ENCODE peak calls at places on chromosomes 12 and 14, in ten cellular contexts. U, S, L, N, M, O, C, G, A and T are unnamed samples.

GRCh38 chr14:104111301-104112112 is 26.0 kb downstream of the ASPG start:
- DNase-seq in U (no peak), S (no peak), L (no peak), N (peak; percentile 28), M (no peak), O (no peak), C (no peak), G (no peak), A (no peak), T (no peak)

GRCh38 chr12:128486951-128487350 is 220.0 kb downstream of the TMEM132C start:
- DNase-seq in U (no peak), S (no peak), L (no peak), N (no peak), M (no peak), O (no peak), C (no peak), G (no peak), A (no peak), T (no peak)

GRCh38 chr12:104012331-104012730 is 37.7 kb downstream of the GLT8D2 start:
- DNase-seq in U (no peak), S (no peak), L (no peak), N (no peak), M (no peak), O (no peak), C (no peak), G (no peak), A (no peak), T (no peak)

GRCh38 chr12:53492830-53493609 is 6.2 kb downstream of the MAP3K12 start:
- DNase-seq in U (peak; percentile 98), S (peak; percentile 76), L (no peak), N (peak; percentile 93), M (peak; percentile 84), O (peak; percentile 92), C (peak; percentile 96), G (peak; percentile 78), A (peak; percentile 75), T (peak; percentile 53)

GRCh38 chr14:103542545-103543088 is 13.6 kb downstream of the TRMT61A start:
- DNase-seq in U (peak; percentile 61), S (no peak), L (no peak), N (peak; percentile 66), M (no peak), O (no peak), C (no peak), G (no peak), A (no peak), T (no peak)

GRCh38 chr12:95671265-95671664 is 119.3 kb downstream of the NTN4 start:
- DNase-seq in U (no peak), S (no peak), L (no peak), N (no peak), M (no peak), O (no peak), C (no peak), G (no peak), A (no peak), T (no peak)

GRCh38 chr12:27711312-27711682 is 665 bp downstream of the MRPS35 start:
- DNase-seq in U (no peak), S (peak; percentile 16), L (no peak), N (no peak), M (peak; percentile 5), O (no peak), C (peak; percentile 5), G (no peak), A (peak; percentile 37), T (no peak)

GRCh38 chr14:71478542-71478941 is 453.7 kb upstream of the RGS6 start:
- DNase-seq in U (no peak), S (no peak), L (peak; percentile 41), N (no peak), M (peak; percentile 70), O (no peak), C (no peak), G (peak; percentile 66), A (no peak), T (no peak)

GRCh38 chr12:49707812-49708147 is 575 bp upstream of the FMNL3 start:
- DNase-seq in U (no peak), S (no peak), L (no peak), N (no peak), M (no peak), O (no peak), C (no peak), G (no peak), A (no peak), T (no peak)

GRCh38 chr12:58496411-58496810 is 423.9 kb downstream of the LRIG3 start:
- DNase-seq in U (no peak), S (no peak), L (no peak), N (no peak), M (peak; percentile 88), O (no peak), C (no peak), G (peak; percentile 26), A (no peak), T (no peak)

GRCh38 chr12:72277415-72277814 is 5.2 kb downstream of the TRHDE start:
- DNase-seq in U (no peak), S (no peak), L (no peak), N (no peak), M (no peak), O (no peak), C (no peak), G (peak; percentile 61), A (no peak), T (no peak)

GRCh38 chr12:6476496-6476895 is 6.0 kb upstream of the VAMP1 start:
- DNase-seq in U (no peak), S (no peak), L (no peak), N (no peak), M (peak; percentile 58), O (no peak), C (no peak), G (peak; percentile 89), A (peak; percentile 48), T (no peak)

GRCh38 chr12:119036878-119037493 is 55.6 kb downstream of the SRRM4 start:
- DNase-seq in U (peak; percentile 57), S (peak; percentile 39), L (no peak), N (peak; percentile 8), M (peak; percentile 6), O (no peak), C (peak; percentile 41), G (no peak), A (no peak), T (no peak)

GRCh38 chr14:75383721-75384120 is 44.1 kb upstream of the JDP2 start:
- DNase-seq in U (no peak), S (no peak), L (no peak), N (no peak), M (no peak), O (no peak), C (no peak), G (no peak), A (no peak), T (no peak)

GRCh38 chr14:50501642-50502041 is 30.7 kb downstream of the MAP4K5 start:
- DNase-seq in U (no peak), S (no peak), L (peak; percentile 10), N (no peak), M (peak; percentile 68), O (no peak), C (no peak), G (peak; percentile 93), A (peak; percentile 70), T (no peak)

GRCh38 chr14:55373784-55374725 is 37.6 kb downstream of the ATG14 start:
- DNase-seq in U (no peak), S (no peak), L (no peak), N (no peak), M (no peak), O (no peak), C (no peak), G (peak; percentile 76), A (peak; percentile 55), T (peak; percentile 29)

GRCh38 chr12:91786490-91787272 is 359.0 kb downstream of the BTG1 start:
- DNase-seq in U (no peak), S (no peak), L (no peak), N (no peak), M (no peak), O (no peak), C (no peak), G (no peak), A (no peak), T (no peak)

GRCh38 chr12:64522807-64523206 is 70.9 kb downstream of the TBK1 start:
- DNase-seq in U (no peak), S (no peak), L (no peak), N (no peak), M (no peak), O (no peak), C (no peak), G (peak; percentile 31), A (no peak), T (no peak)

GRCh38 chr12:82012176-82012575 is 253.0 kb upstream of the PPFIA2 start:
- DNase-seq in U (no peak), S (no peak), L (no peak), N (no peak), M (no peak), O (no peak), C (no peak), G (no peak), A (no peak), T (no peak)
- TF ChIP-seq CTCF in U (no peak), S (no peak), L (no peak), N (no peak), M (no peak), O (no peak), C (no peak), G (no peak), A (no peak), T (no peak)

GRCh38 chr12:133037207-133038005 is at the start of gene ZNF84:
- DNase-seq in U (peak; percentile 96), S (peak; percentile 97), L (peak; percentile 94), N (peak; percentile 96), M (peak; percentile 97), O (peak; percentile 95), C (peak; percentile 98), G (peak; percentile 97), A (peak; percentile 99), T (peak; percentile 97)

GRCh38 chr12:133038310-133038709 is 1.0 kb downstream of the ZNF84 start:
- DNase-seq in U (no peak), S (no peak), L (no peak), N (no peak), M (no peak), O (no peak), C (no peak), G (no peak), A (no peak), T (no peak)
- H3K4me3 ChIP-seq in U (peak overlapping the region; percentile 75), S (peak overlapping the region; percentile 91), L (peak overlapping the region; percentile 65), N (no peak overlapping the region), M (peak overlapping the region; percentile 72), O (peak overlapping the region; percentile 93), C (peak overlapping the region; percentile 54), G (peak overlapping the region; percentile 76), A (peak overlapping the region; percentile 64), T (peak overlapping the region; percentile 80)

GRCh38 chr14:67112344-67112743 is 76.9 kb upstream of the GARIN2 start:
- DNase-seq in U (no peak), S (no peak), L (no peak), N (no peak), M (no peak), O (no peak), C (no peak), G (no peak), A (no peak), T (no peak)
- TF ChIP-seq CTCF in U (no peak), S (no peak), L (no peak), N (no peak), M (no peak), O (no peak), C (no peak), G (no peak), A (no peak), T (no peak)

DNA sequence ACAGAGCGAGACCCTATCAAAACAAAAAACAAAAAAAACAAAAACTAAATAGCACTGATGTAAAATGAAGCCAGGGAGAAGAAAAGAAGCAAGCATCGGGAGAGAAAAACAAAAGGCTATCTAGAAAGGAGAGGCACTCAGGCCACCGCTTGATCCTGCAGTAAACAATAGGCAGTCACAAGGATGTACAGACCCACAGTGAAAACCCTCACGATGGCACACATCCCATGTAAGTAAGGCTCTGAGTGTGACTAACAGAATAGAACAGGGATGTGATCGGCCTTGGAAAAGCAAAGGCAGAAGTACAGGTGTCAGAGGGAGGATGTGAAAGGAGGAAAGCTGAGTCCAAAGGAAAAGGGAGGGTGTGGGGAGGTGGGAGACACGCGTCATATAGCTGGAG is 31.6 kb downstream of the CAMKK2 start:
- DNase-seq in U (no peak), S (no peak), L (no peak), N (no peak), M (no peak), O (no peak), C (no peak), G (no peak), A (no peak), T (no peak)
- H3K4me3 ChIP-seq in U (no peak overlapping the region), S (no peak overlapping the region), L (no peak overlapping the region), N (no peak overlapping the region), M (no peak overlapping the region), O (no peak overlapping the region), C (no peak overlapping the region), G (no peak overlapping the region), A (no peak overlapping the region), T (no peak overlapping the region)